ENCODE peak calls at places on chromosomes 7 and 10, in four cellular contexts. One of them, this sample, is unnamed.

GRCh38 chr7:95817846-95818245 is 45.5 kb downstream of the DYNC1I1 start:
- DNase-seq in H1: no peak
- DNase-seq in GM12878: no peak
- DNase-seq in HepG2: no peak
- DNase-seq in this sample: no peak

GRCh38 chr7:34772296-34772695 is 114.3 kb downstream of the NPSR1 start:
- DNase-seq in H1: no peak
- DNase-seq in GM12878: no peak
- DNase-seq in HepG2: no peak
- DNase-seq in this sample: no peak

GRCh38 chr7:2635810-2636701 is 4.3 kb downstream of the TTYH3 start:
- DNase-seq in H1: no peak
- DNase-seq in GM12878: no peak
- DNase-seq in HepG2: peak; percentile 78
- DNase-seq in this sample: no peak

GRCh38 chr7:35261041-35261440 is 7.1 kb upstream of the TBX20 start:
- DNase-seq in H1: no peak
- DNase-seq in GM12878: no peak
- DNase-seq in HepG2: no peak
- DNase-seq in this sample: no peak

GRCh38 chr10:122357685-122358084 is 16.8 kb upstream of the PLEKHA1 start:
- DNase-seq in H1: no peak
- DNase-seq in GM12878: no peak
- DNase-seq in HepG2: no peak
- DNase-seq in this sample: no peak

GRCh38 chr7:25894902-25895791 is 256.9 kb upstream of the NFE2L3 start:
- DNase-seq in H1: peak; percentile 87
- DNase-seq in GM12878: peak; percentile 63
- DNase-seq in HepG2: no peak
- DNase-seq in this sample: peak; percentile 75

GRCh38 chr7:134186022-134186421 is 58.9 kb downstream of the LRGUK start:
- DNase-seq in H1: no peak
- DNase-seq in GM12878: no peak
- DNase-seq in HepG2: no peak
- DNase-seq in this sample: no peak

GRCh38 chr10:17668435-17669184 is 24.7 kb downstream of the STAM start:
- DNase-seq in H1: no peak
- DNase-seq in GM12878: no peak
- DNase-seq in HepG2: peak; percentile 58
- DNase-seq in this sample: no peak

GRCh38 chr10:43644252-43644651 is 4.4 kb downstream of the ZNF32 start:
- DNase-seq in H1: no peak
- DNase-seq in GM12878: no peak
- DNase-seq in HepG2: no peak
- DNase-seq in this sample: no peak

GRCh38 chr10:13788701-13789447 is 202.1 kb downstream of the PRPF18 start:
- DNase-seq in H1: no peak
- DNase-seq in GM12878: no peak
- DNase-seq in HepG2: no peak
- DNase-seq in this sample: no peak

GRCh38 chr10:25901199-25901598 is 32.8 kb upstream of the MYO3A start:
- DNase-seq in H1: no peak
- DNase-seq in GM12878: no peak
- DNase-seq in HepG2: no peak
- DNase-seq in this sample: no peak

GRCh38 chr10:92990615-92991014 is 70.0 kb upstream of the CYP26C1 start:
- DNase-seq in H1: no peak
- DNase-seq in GM12878: no peak
- DNase-seq in HepG2: no peak
- DNase-seq in this sample: peak; percentile 9

GRCh38 chr7:104176332-104176731 is 31.5 kb downstream of the ORC5 start:
- DNase-seq in H1: no peak
- DNase-seq in GM12878: no peak
- DNase-seq in HepG2: no peak
- DNase-seq in this sample: no peak

GRCh38 chr7:33395340-33395739 is 266.0 kb downstream of the BBS9 start:
- DNase-seq in H1: no peak
- DNase-seq in GM12878: no peak
- DNase-seq in HepG2: no peak
- DNase-seq in this sample: no peak

GRCh38 chr7:27242046-27242579 is 489 bp upstream of the EVX1 start:
- DNase-seq in H1: no peak
- DNase-seq in GM12878: no peak
- DNase-seq in HepG2: no peak
- DNase-seq in this sample: no peak

GRCh38 chr10:32985781-32986350 is 27.8 kb upstream of the ITGB1 start:
- DNase-seq in H1: no peak
- DNase-seq in GM12878: no peak
- DNase-seq in HepG2: peak; percentile 76
- DNase-seq in this sample: no peak

GRCh38 chr7:66837007-66837406 is 84.0 kb upstream of the TMEM248 start:
- DNase-seq in H1: peak; percentile 79
- DNase-seq in GM12878: no peak
- DNase-seq in HepG2: peak; percentile 61
- DNase-seq in this sample: no peak

GRCh38 chr7:148434181-148434769 is 156.3 kb upstream of the C7orf33 start:
- DNase-seq in H1: no peak
- DNase-seq in GM12878: no peak
- DNase-seq in HepG2: no peak
- DNase-seq in this sample: no peak

GRCh38 chr7:120743128-120743527 is 114.8 kb downstream of the TSPAN12 start:
- DNase-seq in H1: no peak
- DNase-seq in GM12878: no peak
- DNase-seq in HepG2: no peak
- DNase-seq in this sample: no peak

GRCh38 chr10:124744047-124744687 is at the start of gene FAM53B:
- DNase-seq in H1: peak; percentile 82
- DNase-seq in GM12878: no peak
- DNase-seq in HepG2: no peak
- DNase-seq in this sample: peak; percentile 89

GRCh38 chr7:132428247-132428919 is 147.9 kb downstream of the PLXNA4 start:
- DNase-seq in H1: no peak
- DNase-seq in GM12878: no peak
- DNase-seq in HepG2: no peak
- DNase-seq in this sample: no peak

GRCh38 chr10:11798862-11799735 is 24.1 kb upstream of the PROSER2 start:
- DNase-seq in H1: no peak
- DNase-seq in GM12878: no peak
- DNase-seq in HepG2: no peak
- DNase-seq in this sample: no peak

GRCh38 chr10:22087365-22087738 is 83.8 kb upstream of the DNAJC1 start:
- DNase-seq in H1: no peak
- DNase-seq in GM12878: no peak
- DNase-seq in HepG2: no peak
- DNase-seq in this sample: no peak

GRCh38 chr10:133216776-133217175 is 13.2 kb upstream of the UTF1 start:
- DNase-seq in H1: no peak
- DNase-seq in GM12878: no peak
- DNase-seq in HepG2: no peak
- DNase-seq in this sample: no peak

GRCh38 chr7:70597071-70597470 is 534.9 kb upstream of the GALNT17 start:
- DNase-seq in H1: no peak
- DNase-seq in GM12878: no peak
- DNase-seq in HepG2: no peak
- DNase-seq in this sample: no peak

GRCh38 chr10:607545-608196 is 81.8 kb downstream of the DIP2C start:
- DNase-seq in H1: no peak
- DNase-seq in GM12878: no peak
- DNase-seq in HepG2: no peak
- DNase-seq in this sample: no peak

GRCh38 chr7:90660819-90661218 is 64.7 kb downstream of the CDK14 start:
- DNase-seq in H1: no peak
- DNase-seq in GM12878: no peak
- DNase-seq in HepG2: no peak
- DNase-seq in this sample: no peak

GRCh38 chr7:143148050-143148449 is 16.2 kb downstream of the PIP start:
- DNase-seq in H1: no peak
- DNase-seq in GM12878: no peak
- DNase-seq in HepG2: no peak
- DNase-seq in this sample: no peak

GRCh38 chr10:12448729-12449391 is 99.5 kb downstream of the CAMK1D start:
- DNase-seq in H1: no peak
- DNase-seq in GM12878: peak; percentile 59
- DNase-seq in HepG2: no peak
- DNase-seq in this sample: peak; percentile 25

GRCh38 chr10:2933041-2933440 is 134.3 kb upstream of the PFKP start:
- DNase-seq in H1: no peak
- DNase-seq in GM12878: no peak
- DNase-seq in HepG2: no peak
- DNase-seq in this sample: no peak

GRCh38 chr7:140512317-140513000 is 33.2 kb upstream of the MKRN1 start:
- DNase-seq in H1: no peak
- DNase-seq in GM12878: no peak
- DNase-seq in HepG2: peak; percentile 46
- DNase-seq in this sample: peak; percentile 61

GRCh38 chr10:110310741-110311140 is 6.0 kb upstream of the SMNDC1 start:
- DNase-seq in H1: no peak
- DNase-seq in GM12878: no peak
- DNase-seq in HepG2: no peak
- DNase-seq in this sample: no peak

GRCh38 chr10:98150544-98150943 is 16.1 kb downstream of the R3HCC1L start:
- DNase-seq in H1: no peak
- DNase-seq in GM12878: no peak
- DNase-seq in HepG2: no peak
- DNase-seq in this sample: no peak

DNA sequence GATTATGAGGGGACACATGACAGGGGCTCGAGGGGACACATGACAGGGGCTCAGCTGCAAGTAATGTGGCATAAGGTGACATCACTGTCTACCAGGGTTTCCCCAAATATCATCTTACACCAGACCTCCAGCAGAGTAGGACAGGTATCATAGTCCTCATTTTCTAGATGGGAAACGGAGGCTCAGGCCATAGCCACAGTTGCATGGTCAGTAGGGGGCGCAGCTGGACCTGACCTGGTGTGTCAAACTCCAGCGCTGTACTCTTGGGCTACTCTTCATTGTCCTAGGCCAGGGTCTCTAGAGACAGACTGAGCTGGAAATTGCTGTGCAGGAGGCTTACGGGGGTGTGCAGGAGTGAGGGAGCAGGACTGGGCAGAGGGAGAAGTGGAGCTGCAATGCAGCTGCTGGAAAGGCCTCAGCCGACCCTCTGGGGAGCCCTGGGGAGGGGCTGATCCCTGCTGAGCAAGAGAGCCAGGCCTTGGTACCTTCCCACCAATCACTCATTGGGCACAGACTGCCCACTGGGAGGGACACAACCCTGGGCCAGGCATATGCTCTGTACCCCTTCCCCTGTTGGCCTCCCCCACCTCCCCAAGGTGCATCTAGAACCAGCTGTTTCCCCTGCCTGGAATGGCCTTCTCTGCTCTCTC is 89.9 kb downstream of the CDH23 start:
- DNase-seq in H1: peak; percentile 93
- DNase-seq in GM12878: no peak
- DNase-seq in HepG2: peak; percentile 26
- DNase-seq in this sample: peak; percentile 69
- TF ChIP-seq SUZ12 in H1: no peak
- TF ChIP-seq SUZ12 in GM12878: no peak
- TF ChIP-seq SUZ12 in HepG2: no peak
- TF ChIP-seq SUZ12 in this sample: no peak

GRCh38 chr7:107934991-107935770 is 44.2 kb downstream of the DLD start:
- DNase-seq in H1: no peak
- DNase-seq in GM12878: no peak
- DNase-seq in HepG2: no peak
- DNase-seq in this sample: no peak
- TF ChIP-seq SP1 in H1: no peak
- TF ChIP-seq SP1 in GM12878: no peak
- TF ChIP-seq SP1 in HepG2: no peak
- TF ChIP-seq SP1 in this sample: no peak

DNA sequence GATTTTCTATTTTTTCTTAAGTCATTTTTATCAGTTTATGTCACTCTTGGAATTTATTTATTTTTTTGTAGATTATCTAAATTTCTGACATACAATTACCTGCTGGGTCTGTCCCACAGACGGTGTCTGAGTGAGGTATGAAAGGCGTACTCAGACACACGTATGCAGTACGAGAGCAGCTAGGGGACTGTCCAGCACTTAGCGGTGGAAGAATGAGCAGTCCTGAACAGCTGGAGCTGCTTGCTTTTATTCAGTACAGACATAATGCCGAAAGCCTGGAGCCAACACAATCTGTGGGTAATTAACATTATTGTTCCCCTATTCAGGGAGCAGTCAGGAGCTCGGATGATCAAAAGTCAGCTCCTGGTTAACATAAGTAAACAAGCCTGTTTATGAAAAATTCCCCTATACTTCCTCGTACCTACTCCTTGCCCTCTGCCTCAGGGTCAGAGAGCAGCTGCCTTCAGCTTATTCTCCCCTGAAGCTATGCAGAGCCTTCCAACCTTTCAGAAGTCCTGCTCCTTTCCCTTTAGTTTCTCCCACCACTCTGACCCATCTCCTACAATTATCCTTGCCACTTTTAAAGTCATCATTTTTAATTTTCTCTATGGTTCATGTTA is 488.0 kb upstream of the POM121L12 start:
- DNase-seq in H1: no peak
- DNase-seq in GM12878: no peak
- DNase-seq in HepG2: no peak
- DNase-seq in this sample: no peak
- TF ChIP-seq SUZ12 in H1: no peak
- TF ChIP-seq SUZ12 in GM12878: no peak
- TF ChIP-seq SUZ12 in HepG2: no peak
- TF ChIP-seq SUZ12 in this sample: no peak

GRCh38 chr10:36946598-36946997 is 178.8 kb upstream of the ANKRD30A start:
- DNase-seq in H1: no peak
- DNase-seq in GM12878: no peak
- DNase-seq in HepG2: no peak
- DNase-seq in this sample: no peak
- TF ChIP-seq SP1 in H1: no peak
- TF ChIP-seq SP1 in GM12878: no peak
- TF ChIP-seq SP1 in HepG2: no peak
- TF ChIP-seq SP1 in this sample: no peak

GRCh38 chr10:59108296-59108695 is 68.1 kb upstream of the PHYHIPL start:
- DNase-seq in H1: no peak
- DNase-seq in GM12878: no peak
- DNase-seq in HepG2: peak; percentile 57
- DNase-seq in this sample: no peak

GRCh38 chr10:59106441-59106840 is 70.0 kb upstream of the PHYHIPL start:
- DNase-seq in H1: no peak
- DNase-seq in GM12878: peak; percentile 24
- DNase-seq in HepG2: no peak
- DNase-seq in this sample: no peak

GRCh38 chr10:59107147-59107546 is 69.3 kb upstream of the PHYHIPL start:
- DNase-seq in H1: no peak
- DNase-seq in GM12878: peak; percentile 26
- DNase-seq in HepG2: peak; percentile 78
- DNase-seq in this sample: no peak

GRCh38 chr10:59108886-59109288 is 67.6 kb upstream of the PHYHIPL start:
- DNase-seq in H1: no peak
- DNase-seq in GM12878: no peak
- DNase-seq in HepG2: peak; percentile 61
- DNase-seq in this sample: no peak

DNA sequence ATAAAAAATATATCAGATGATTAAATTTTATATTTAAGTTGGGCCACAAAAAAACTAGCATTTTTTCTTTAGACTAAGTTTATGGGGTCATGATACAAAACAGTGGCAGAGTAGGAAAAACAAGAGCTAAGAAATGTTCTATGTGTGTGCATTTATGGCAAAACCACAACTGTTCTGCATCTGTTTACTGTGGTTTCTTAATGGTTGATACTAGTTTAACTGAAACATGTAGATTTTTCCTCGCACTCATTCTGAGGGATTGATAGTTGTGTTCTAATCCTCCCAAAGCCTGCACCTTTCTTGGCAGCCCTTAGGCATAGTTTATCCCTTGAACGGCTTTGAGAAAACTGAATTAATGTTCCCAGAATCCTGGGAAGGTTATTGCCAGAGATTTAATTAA is 66.6 kb upstream of the PHYHIPL start:
- DNase-seq in H1: no peak
- DNase-seq in GM12878: no peak
- DNase-seq in HepG2: no peak
- DNase-seq in this sample: no peak
- TF ChIP-seq SUZ12 in H1: no peak
- TF ChIP-seq SUZ12 in GM12878: no peak
- TF ChIP-seq SUZ12 in HepG2: no peak
- TF ChIP-seq SUZ12 in this sample: no peak